ENCODE peak calls at places on chromosomes 4 and X, in five cellular contexts. B, Y, X, O and A are unnamed samples.

GRCh38 chr4:26858035-26858918 is 2.4 kb upstream of the STIM2 start:
- DNase-seq in B (no peak), Y (no peak), X (no peak), O (no peak), A (no peak)

GRCh38 chrX:11929476-11929875 is 171.4 kb downstream of the MSL3 start:
- DNase-seq in B (no peak), Y (peak; percentile 63), X (no peak), O (no peak), A (no peak)

GRCh38 chr4:127470290-127470809 is 162.4 kb upstream of the INTU start:
- DNase-seq in B (no peak), Y (no peak), X (no peak), O (no peak), A (no peak)

GRCh38 chr4:10098770-10099139 is 17.8 kb downstream of the WDR1 start:
- DNase-seq in B (peak; percentile 78), Y (peak; percentile 36), X (no peak), O (no peak), A (no peak)

GRCh38 chr4:56817840-56818491 is 3.5 kb downstream of the SPINK2 start:
- DNase-seq in B (no peak), Y (peak; percentile 71), X (peak; percentile 71), O (no peak), A (no peak)

GRCh38 chr4:67570537-67570936 is 12.0 kb downstream of the STAP1 start:
- DNase-seq in B (no peak), Y (no peak), X (no peak), O (no peak), A (no peak)

GRCh38 chr4:40059362-40059761 is 2.7 kb downstream of the N4BP2 start:
- DNase-seq in B (no peak), Y (no peak), X (no peak), O (no peak), A (no peak)

GRCh38 chr4:168731006-168731636 is 234.3 kb downstream of the PALLD start:
- DNase-seq in B (peak; percentile 45), Y (no peak), X (no peak), O (no peak), A (no peak)

GRCh38 chr4:182264139-182264752 is 21.0 kb downstream of the TENM3 start:
- DNase-seq in B (no peak), Y (no peak), X (no peak), O (no peak), A (no peak)

GRCh38 chr4:153792007-153792892 is 3.4 kb upstream of the SFRP2 start:
- DNase-seq in B (peak; percentile 42), Y (no peak), X (peak; percentile 49), O (no peak), A (no peak)

GRCh38 chr4:177974461-177974860 is 532.2 kb upstream of the AGA start:
- DNase-seq in B (no peak), Y (peak; percentile 18), X (no peak), O (no peak), A (no peak)

GRCh38 chrX:109826954-109827708 is 94.1 kb upstream of the ACSL4 start:
- DNase-seq in B (peak; percentile 41), Y (peak; percentile 68), X (no peak), O (peak; percentile 21), A (peak; percentile 68)

GRCh38 chrX:98755912-98756311 is 1654.2 kb downstream of the PCDH19 start:
- DNase-seq in B (no peak), Y (no peak), X (no peak), O (no peak), A (no peak)

GRCh38 chr4:79723507-79723906 is 315.5 kb upstream of the GK2 start:
- DNase-seq in B (no peak), Y (no peak), X (no peak), O (no peak), A (no peak)

GRCh38 chrX:63514575-63514967 is 163.4 kb upstream of the SPIN4 start:
- DNase-seq in B (no peak), Y (no peak), X (no peak), O (no peak), A (peak; percentile 19)

GRCh38 chr4:154082760-154083530 is 294.1 kb upstream of the SFRP2 start:
- DNase-seq in B (no peak), Y (peak; percentile 40), X (no peak), O (no peak), A (no peak)

GRCh38 chrX:139640259-139640658 is 67.7 kb downstream of the MCF2 start:
- DNase-seq in B (no peak), Y (no peak), X (no peak), O (no peak), A (no peak)

GRCh38 chrX:104137496-104137895 is 19.3 kb downstream of the SLC25A53 start:
- DNase-seq in B (peak; percentile 8), Y (peak; percentile 42), X (no peak), O (no peak), A (no peak)

GRCh38 chrX:54495814-54496516 is at the start of gene FGD1:
- DNase-seq in B (peak; percentile 7), Y (peak; percentile 64), X (peak; percentile 65), O (peak; percentile 82), A (peak; percentile 5)

GRCh38 chr4:148239406-148239805 is 202.8 kb downstream of the NR3C2 start:
- DNase-seq in B (no peak), Y (no peak), X (no peak), O (no peak), A (no peak)

GRCh38 chrX:22247169-22247568 is 25.5 kb upstream of the CBLL2 start:
- DNase-seq in B (peak; percentile 14), Y (no peak), X (no peak), O (no peak), A (no peak)

GRCh38 chr4:143586080-143586479 is 72.6 kb downstream of the SMARCA5 start:
- DNase-seq in B (peak; percentile 67), Y (no peak), X (no peak), O (no peak), A (peak; percentile 2)

GRCh38 chr4:74473155-74473811 is 28.3 kb downstream of the AREG start:
- DNase-seq in B (peak; percentile 91), Y (peak; percentile 82), X (no peak), O (peak; percentile 10), A (peak; percentile 30)

GRCh38 chr4:10207116-10207515 is 90.5 kb upstream of the WDR1 start:
- DNase-seq in B (no peak), Y (no peak), X (no peak), O (no peak), A (no peak)

GRCh38 chrX:71128915-71129765 is 10.7 kb downstream of the MED12 start:
- DNase-seq in B (peak; percentile 36), Y (peak; percentile 58), X (peak; percentile 75), O (peak; percentile 52), A (no peak)

GRCh38 chr4:88054909-88055308 is 47.5 kb downstream of the PKD2 start:
- DNase-seq in B (peak; percentile 74), Y (peak; percentile 69), X (peak; percentile 22), O (peak; percentile 17), A (peak; percentile 28)

GRCh38 chrX:53374923-53375322 is 47.5 kb downstream of the SMC1A start:
- DNase-seq in B (no peak), Y (no peak), X (no peak), O (no peak), A (no peak)
- TF ChIP-seq CTCF in B (no peak), Y (peak; percentile 34), X (no peak), O (peak; percentile 9), A (no peak)

GRCh38 chr4:13856387-13856786 is 228.9 kb upstream of the BOD1L1 start:
- DNase-seq in B (no peak), Y (no peak), X (no peak), O (no peak), A (no peak)

GRCh38 chr4:13857800-13858199 is 230.3 kb upstream of the BOD1L1 start:
- DNase-seq in B (no peak), Y (no peak), X (no peak), O (no peak), A (no peak)

GRCh38 chr4:13859423-13859822 is 231.9 kb upstream of the BOD1L1 start:
- DNase-seq in B (no peak), Y (peak; percentile 56), X (no peak), O (no peak), A (no peak)

GRCh38 chr4:13857397-13857796 is 229.9 kb upstream of the BOD1L1 start:
- DNase-seq in B (no peak), Y (no peak), X (no peak), O (no peak), A (no peak)

GRCh38 chr4:13860126-13860525 is 232.6 kb upstream of the BOD1L1 start:
- DNase-seq in B (no peak), Y (peak; percentile 7), X (no peak), O (no peak), A (no peak)
- TF ChIP-seq CTCF in B (peak; percentile 39), Y (peak; percentile 40), X (no peak), O (no peak), A (no peak)

GRCh38 chrX:102650903-102651241 is 411 bp upstream of the GPRASP1 start:
- DNase-seq in B (no peak), Y (no peak), X (peak; percentile 17), O (no peak), A (no peak)
- TF ChIP-seq CTCF in B (no peak), Y (no peak), X (no peak), O (no peak), A (no peak)

GRCh38 chr4:83034630-83035494 is at the start of gene COPS4:
- DNase-seq in B (peak; percentile 100), Y (peak; percentile 98), X (peak; percentile 94), O (peak; percentile 87), A (peak; percentile 99)
- TF ChIP-seq CTCF in B (peak; percentile 68), Y (no peak), X (no peak), O (no peak), A (peak; percentile 44)

GRCh38 chrX:33465137-33465536 is 253.8 kb upstream of the DMD start:
- DNase-seq in B (no peak), Y (no peak), X (no peak), O (no peak), A (no peak)
- TF ChIP-seq CTCF in B (no peak), Y (no peak), X (no peak), O (no peak), A (no peak)

DNA sequence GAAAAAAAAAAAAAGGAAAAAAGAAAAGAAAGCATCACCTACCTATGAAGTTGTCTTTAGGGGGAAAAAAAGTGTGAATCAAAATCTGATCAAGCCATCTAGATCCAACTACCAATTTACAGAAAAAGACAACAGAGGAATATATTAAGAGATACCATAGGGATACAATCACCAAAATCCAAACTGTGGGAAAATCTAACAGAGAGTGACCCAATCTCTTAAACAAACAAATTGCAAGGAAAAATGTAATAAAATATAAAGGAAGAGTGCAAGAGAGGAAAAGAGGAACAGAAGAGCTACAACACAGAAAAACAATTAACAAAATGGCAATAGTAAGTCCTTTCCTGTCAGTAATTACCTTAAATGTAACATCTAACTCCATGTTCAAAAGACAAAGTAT is 19.0 kb downstream of the THOC2 start:
- DNase-seq in B (no peak), Y (peak; percentile 21), X (no peak), O (no peak), A (no peak)
- TF ChIP-seq CTCF in B (no peak), Y (no peak), X (no peak), O (no peak), A (no peak)

GRCh38 chr4:149897784-149898183 is 82.1 kb upstream of the IQCM start:
- DNase-seq in B (no peak), Y (peak; percentile 18), X (no peak), O (no peak), A (no peak)
- TF ChIP-seq CTCF in B (peak; percentile 38), Y (peak; percentile 66), X (no peak), O (peak; percentile 62), A (peak; percentile 47)

GRCh38 chr4:171181090-171181489 is 632.1 kb upstream of the GALNTL6 start:
- DNase-seq in B (no peak), Y (no peak), X (no peak), O (no peak), A (no peak)

GRCh38 chr4:171186700-171187099 is 626.5 kb upstream of the GALNTL6 start:
- DNase-seq in B (no peak), Y (no peak), X (no peak), O (no peak), A (no peak)
- TF ChIP-seq CTCF in B (no peak), Y (no peak), X (no peak), O (no peak), A (no peak)

GRCh38 chr4:20624783-20625364 is 75.4 kb upstream of the PACRGL start:
- DNase-seq in B (peak; percentile 40), Y (no peak), X (no peak), O (no peak), A (no peak)
- TF ChIP-seq CTCF in B (no peak), Y (no peak), X (no peak), O (no peak), A (no peak)